ENCODE peak calls at places on chromosomes 11 and 22, in eight cellular contexts. One of them, this sample, is unnamed.

GRCh38 chr11:101974255-101974654 is 57.9 kb upstream of the ANGPTL5 start:
- DNase-seq in GM20000: no peak
- DNase-seq in GM10248: no peak
- DNase-seq in brain microvascular endothelial cell: no peak
- DNase-seq in lower leg skin: no peak
- DNase-seq in MCF 10A: no peak
- DNase-seq in HL-60: no peak
- DNase-seq in fibroblast of lung: peak; percentile 3
- DNase-seq in this sample: no peak

GRCh38 chr22:45997077-45997774 is 20.3 kb upstream of the WNT7B start:
- DNase-seq in GM20000: no peak
- DNase-seq in GM10248: no peak
- DNase-seq in brain microvascular endothelial cell: peak; percentile 93
- DNase-seq in lower leg skin: peak; percentile 96
- DNase-seq in MCF 10A: peak; percentile 51
- DNase-seq in HL-60: peak; percentile 72
- DNase-seq in fibroblast of lung: peak; percentile 97
- DNase-seq in this sample: peak; percentile 95

GRCh38 chr11:88569342-88569741 is 231.8 kb upstream of the CTSC start:
- DNase-seq in GM20000: no peak
- DNase-seq in GM10248: no peak
- DNase-seq in brain microvascular endothelial cell: no peak
- DNase-seq in lower leg skin: no peak
- DNase-seq in MCF 10A: no peak
- DNase-seq in HL-60: no peak
- DNase-seq in fibroblast of lung: no peak
- DNase-seq in this sample: no peak

GRCh38 chr11:12680246-12680939 is 6.2 kb downstream of the TEAD1 start:
- DNase-seq in GM20000: no peak
- DNase-seq in GM10248: no peak
- DNase-seq in brain microvascular endothelial cell: peak; percentile 94
- DNase-seq in lower leg skin: peak; percentile 96
- DNase-seq in MCF 10A: peak; percentile 93
- DNase-seq in HL-60: no peak
- DNase-seq in fibroblast of lung: peak; percentile 97
- DNase-seq in this sample: peak; percentile 89

GRCh38 chr11:15816996-15817395 is 539.4 kb downstream of the SOX6 start:
- DNase-seq in GM20000: no peak
- DNase-seq in GM10248: no peak
- DNase-seq in brain microvascular endothelial cell: peak; percentile 69
- DNase-seq in lower leg skin: no peak
- DNase-seq in MCF 10A: no peak
- DNase-seq in HL-60: no peak
- DNase-seq in fibroblast of lung: peak; percentile 70
- DNase-seq in this sample: no peak

GRCh38 chr22:22395230-22395629 is 113.3 kb downstream of the ZNF280B start:
- DNase-seq in GM20000: no peak
- DNase-seq in GM10248: peak; percentile 23
- DNase-seq in brain microvascular endothelial cell: no peak
- DNase-seq in lower leg skin: peak; percentile 53
- DNase-seq in MCF 10A: no peak
- DNase-seq in HL-60: peak; percentile 13
- DNase-seq in fibroblast of lung: no peak
- DNase-seq in this sample: peak; percentile 48

GRCh38 chr22:27212617-27213177 is 555.3 kb downstream of the MIAT start:
- DNase-seq in GM20000: no peak
- DNase-seq in GM10248: no peak
- DNase-seq in brain microvascular endothelial cell: peak; percentile 90
- DNase-seq in lower leg skin: peak; percentile 91
- DNase-seq in MCF 10A: peak; percentile 81
- DNase-seq in HL-60: no peak
- DNase-seq in fibroblast of lung: peak; percentile 99
- DNase-seq in this sample: no peak

GRCh38 chr11:73287400-73288101 is 15.4 kb downstream of the P2RY6 start:
- DNase-seq in GM20000: no peak
- DNase-seq in GM10248: no peak
- DNase-seq in brain microvascular endothelial cell: no peak
- DNase-seq in lower leg skin: no peak
- DNase-seq in MCF 10A: no peak
- DNase-seq in HL-60: no peak
- DNase-seq in fibroblast of lung: no peak
- DNase-seq in this sample: no peak

GRCh38 chr22:26587991-26588613 is 1.8 kb downstream of the TPST2 start:
- DNase-seq in GM20000: no peak
- DNase-seq in GM10248: no peak
- DNase-seq in brain microvascular endothelial cell: peak; percentile 23
- DNase-seq in lower leg skin: no peak
- DNase-seq in MCF 10A: no peak
- DNase-seq in HL-60: peak; percentile 43
- DNase-seq in fibroblast of lung: peak; percentile 41
- DNase-seq in this sample: no peak

GRCh38 chr22:43207849-43208702 is 21.1 kb upstream of the TTLL12 start:
- DNase-seq in GM20000: no peak
- DNase-seq in GM10248: no peak
- DNase-seq in brain microvascular endothelial cell: no peak
- DNase-seq in lower leg skin: no peak
- DNase-seq in MCF 10A: no peak
- DNase-seq in HL-60: no peak
- DNase-seq in fibroblast of lung: no peak
- DNase-seq in this sample: no peak

GRCh38 chr11:59206635-59207034 is 6.1 kb downstream of the MPEG1 start:
- DNase-seq in GM20000: no peak
- DNase-seq in GM10248: no peak
- DNase-seq in brain microvascular endothelial cell: peak; percentile 12
- DNase-seq in lower leg skin: no peak
- DNase-seq in MCF 10A: peak; percentile 60
- DNase-seq in HL-60: peak; percentile 56
- DNase-seq in fibroblast of lung: no peak
- DNase-seq in this sample: no peak

GRCh38 chr22:25972397-25972796 is 196.9 kb upstream of the SEZ6L start:
- DNase-seq in GM20000: no peak
- DNase-seq in GM10248: no peak
- DNase-seq in brain microvascular endothelial cell: no peak
- DNase-seq in lower leg skin: no peak
- DNase-seq in MCF 10A: no peak
- DNase-seq in HL-60: no peak
- DNase-seq in fibroblast of lung: no peak
- DNase-seq in this sample: no peak

GRCh38 chr11:72680624-72681158 is 6.5 kb upstream of the PDE2A start:
- DNase-seq in GM20000: no peak
- DNase-seq in GM10248: no peak
- DNase-seq in brain microvascular endothelial cell: no peak
- DNase-seq in lower leg skin: no peak
- DNase-seq in MCF 10A: no peak
- DNase-seq in HL-60: no peak
- DNase-seq in fibroblast of lung: no peak
- DNase-seq in this sample: no peak

GRCh38 chr11:110852925-110853324 is 140.7 kb upstream of the ARHGAP20 start:
- DNase-seq in GM20000: no peak
- DNase-seq in GM10248: no peak
- DNase-seq in brain microvascular endothelial cell: no peak
- DNase-seq in lower leg skin: no peak
- DNase-seq in MCF 10A: no peak
- DNase-seq in HL-60: no peak
- DNase-seq in fibroblast of lung: no peak
- DNase-seq in this sample: no peak

GRCh38 chr11:110857885-110858555 is 145.8 kb upstream of the ARHGAP20 start:
- DNase-seq in GM20000: no peak
- DNase-seq in GM10248: no peak
- DNase-seq in brain microvascular endothelial cell: peak; percentile 17
- DNase-seq in lower leg skin: no peak
- DNase-seq in MCF 10A: peak; percentile 45
- DNase-seq in HL-60: no peak
- DNase-seq in fibroblast of lung: peak; percentile 64
- DNase-seq in this sample: no peak

GRCh38 chr11:110856993-110857812 is 145.0 kb upstream of the ARHGAP20 start:
- DNase-seq in GM20000: no peak
- DNase-seq in GM10248: no peak
- DNase-seq in brain microvascular endothelial cell: no peak
- DNase-seq in lower leg skin: no peak
- DNase-seq in MCF 10A: no peak
- DNase-seq in HL-60: no peak
- DNase-seq in fibroblast of lung: peak; percentile 45
- DNase-seq in this sample: no peak

GRCh38 chr11:110856340-110856739 is 144.1 kb upstream of the ARHGAP20 start:
- DNase-seq in GM20000: no peak
- DNase-seq in GM10248: no peak
- DNase-seq in brain microvascular endothelial cell: no peak
- DNase-seq in lower leg skin: no peak
- DNase-seq in MCF 10A: no peak
- DNase-seq in HL-60: no peak
- DNase-seq in fibroblast of lung: no peak
- DNase-seq in this sample: no peak

DNA sequence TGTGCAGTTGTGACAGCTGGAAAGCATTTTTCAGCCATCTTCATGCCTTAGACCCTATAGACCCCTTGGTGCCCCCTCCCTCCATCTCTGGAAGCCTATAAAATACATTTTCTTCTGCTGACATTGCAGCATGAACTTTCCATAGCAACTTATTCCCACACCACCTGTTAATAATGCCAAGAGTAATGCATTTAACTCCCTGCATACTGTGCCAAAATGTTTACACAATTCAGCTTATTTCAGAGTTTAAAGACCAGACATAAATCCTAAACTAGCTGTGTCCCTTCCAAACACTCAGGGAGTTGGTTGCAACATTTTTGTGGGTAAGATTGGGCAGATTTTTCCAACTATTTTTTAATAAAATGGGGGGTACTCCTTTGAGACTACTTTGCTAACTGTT is 143.0 kb upstream of the ARHGAP20 start:
- DNase-seq in GM20000: no peak
- DNase-seq in GM10248: no peak
- DNase-seq in brain microvascular endothelial cell: no peak
- DNase-seq in lower leg skin: no peak
- DNase-seq in MCF 10A: no peak
- DNase-seq in HL-60: no peak
- DNase-seq in fibroblast of lung: no peak
- DNase-seq in this sample: no peak
- TF ChIP-seq CTCF in GM20000: no peak
- TF ChIP-seq CTCF in GM10248: no peak
- TF ChIP-seq CTCF in brain microvascular endothelial cell: no peak
- TF ChIP-seq CTCF in lower leg skin: no peak
- TF ChIP-seq CTCF in MCF 10A: no peak
- TF ChIP-seq CTCF in HL-60: no peak
- TF ChIP-seq CTCF in fibroblast of lung: no peak
- TF ChIP-seq CTCF in this sample: no peak

DNA sequence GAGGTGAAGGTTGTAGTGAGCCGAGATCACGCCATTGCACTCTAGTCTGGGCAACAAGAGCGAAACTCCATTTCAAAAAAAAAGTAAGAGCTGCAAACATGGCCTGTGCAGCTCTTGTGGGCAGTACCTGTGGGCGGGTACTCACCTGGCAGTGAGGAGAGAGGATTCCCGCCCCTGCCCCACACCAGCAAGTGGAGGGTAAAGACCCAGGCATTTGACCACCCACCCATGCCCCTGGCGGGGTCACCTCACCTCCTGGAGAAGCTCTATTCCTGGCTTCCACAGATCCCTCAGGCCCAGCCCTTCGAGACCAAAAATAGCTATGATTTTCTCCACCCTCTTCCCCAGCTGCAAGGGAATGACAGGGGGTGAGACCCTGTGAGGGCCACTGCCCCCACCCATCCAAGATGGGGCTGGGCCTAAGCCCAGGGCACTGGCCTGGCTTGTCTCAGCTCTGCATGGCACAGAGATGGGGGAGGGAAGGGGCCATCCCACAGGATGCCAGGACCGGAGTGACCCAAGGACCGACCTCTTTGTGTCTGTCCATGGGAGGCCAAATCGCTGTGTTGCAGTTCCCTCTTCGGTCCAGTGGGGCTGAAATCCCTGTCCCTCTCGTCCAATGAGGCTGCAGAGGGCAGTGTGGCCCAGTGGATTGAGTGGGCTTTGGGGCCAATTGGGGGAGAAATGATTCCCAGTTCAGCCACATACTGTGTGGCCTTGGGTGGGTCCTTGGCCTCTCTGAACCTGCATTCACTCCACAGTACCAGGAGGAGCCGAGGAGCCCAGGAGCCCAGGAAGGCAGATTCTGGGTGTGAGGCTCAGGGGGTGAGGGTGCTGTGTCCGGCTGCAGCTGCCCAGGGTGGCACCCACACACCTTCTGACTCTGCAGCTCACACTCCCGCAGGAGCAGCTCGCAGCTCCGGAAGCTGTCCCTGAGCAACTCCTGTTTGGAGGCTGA is 14.6 kb downstream of the SEC14L6 start:
- DNase-seq in GM20000: no peak
- DNase-seq in GM10248: no peak
- DNase-seq in brain microvascular endothelial cell: no peak
- DNase-seq in lower leg skin: no peak
- DNase-seq in MCF 10A: no peak
- DNase-seq in HL-60: no peak
- DNase-seq in fibroblast of lung: no peak
- DNase-seq in this sample: no peak
- TF ChIP-seq CTCF in GM20000: no peak
- TF ChIP-seq CTCF in GM10248: no peak
- TF ChIP-seq CTCF in brain microvascular endothelial cell: peak; percentile 8
- TF ChIP-seq CTCF in lower leg skin: no peak
- TF ChIP-seq CTCF in MCF 10A: no peak
- TF ChIP-seq CTCF in HL-60: no peak
- TF ChIP-seq CTCF in fibroblast of lung: no peak
- TF ChIP-seq CTCF in this sample: no peak

DNA sequence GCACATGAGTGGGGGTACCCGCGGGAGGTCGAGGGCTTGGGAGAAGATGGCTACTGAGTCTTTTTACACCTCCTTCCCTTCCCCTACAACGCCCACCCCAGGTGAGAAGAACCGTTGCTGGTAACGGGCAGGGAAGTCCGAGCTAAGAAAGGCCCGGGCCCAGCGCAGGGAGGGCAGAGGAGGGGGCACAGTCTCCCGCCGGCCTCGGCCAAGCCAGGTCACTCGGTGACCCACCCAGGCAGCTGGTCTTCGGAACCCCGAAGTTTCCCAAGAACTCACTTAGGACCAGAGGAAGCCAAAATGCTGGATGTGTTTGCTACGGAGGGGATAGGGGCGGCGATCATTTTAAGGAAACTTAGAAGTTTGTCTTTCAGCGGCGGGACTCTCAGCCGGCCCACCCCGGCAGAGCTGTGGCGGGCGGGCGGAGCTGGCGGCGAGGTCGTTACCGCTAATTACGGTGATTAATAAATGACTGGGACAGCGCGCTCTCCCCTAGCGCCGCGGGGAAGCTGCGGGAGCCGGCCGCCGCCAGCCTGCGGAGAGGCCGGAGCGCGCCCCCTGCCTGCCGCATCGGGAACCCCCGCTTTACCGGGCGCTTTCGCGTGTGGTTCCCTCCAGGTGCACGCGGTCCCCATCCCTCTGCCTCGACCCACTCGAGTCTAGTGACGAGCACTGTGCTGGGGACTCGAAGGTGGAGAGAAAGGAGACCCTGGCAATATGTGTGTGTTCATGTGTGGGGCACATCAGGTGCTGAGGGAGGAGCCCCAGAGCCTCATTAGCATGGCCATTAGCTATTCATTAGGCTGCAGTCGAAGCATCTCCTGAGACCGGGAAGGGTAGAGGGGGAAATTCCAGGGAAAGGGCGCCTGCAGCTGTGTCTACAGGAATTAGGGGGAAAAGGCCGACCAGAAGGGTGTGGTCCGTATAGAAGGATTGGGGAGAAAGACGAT is 945 bp downstream of the ROBO3 start:
- DNase-seq in GM20000: peak; percentile 84
- DNase-seq in GM10248: peak; percentile 78
- DNase-seq in brain microvascular endothelial cell: no peak
- DNase-seq in lower leg skin: peak; percentile 85
- DNase-seq in MCF 10A: peak; percentile 13
- DNase-seq in HL-60: peak; percentile 24
- DNase-seq in fibroblast of lung: peak; percentile 22
- DNase-seq in this sample: no peak
- TF ChIP-seq CTCF in GM20000: peak; percentile 50
- TF ChIP-seq CTCF in GM10248: peak; percentile 50
- TF ChIP-seq CTCF in brain microvascular endothelial cell: peak; percentile 72
- TF ChIP-seq CTCF in lower leg skin: no peak
- TF ChIP-seq CTCF in MCF 10A: peak; percentile 80
- TF ChIP-seq CTCF in HL-60: peak; percentile 40
- TF ChIP-seq CTCF in fibroblast of lung: peak; percentile 66
- TF ChIP-seq CTCF in this sample: peak; percentile 95

GRCh38 chr11:64849600-64850356 is 5.3 kb upstream of the CDC42BPG start:
- DNase-seq in GM20000: no peak
- DNase-seq in GM10248: no peak
- DNase-seq in brain microvascular endothelial cell: no peak
- DNase-seq in lower leg skin: no peak
- DNase-seq in MCF 10A: no peak
- DNase-seq in HL-60: no peak
- DNase-seq in fibroblast of lung: no peak
- DNase-seq in this sample: no peak
- TF ChIP-seq CTCF in GM20000: no peak
- TF ChIP-seq CTCF in GM10248: no peak
- TF ChIP-seq CTCF in brain microvascular endothelial cell: no peak
- TF ChIP-seq CTCF in lower leg skin: no peak
- TF ChIP-seq CTCF in MCF 10A: no peak
- TF ChIP-seq CTCF in HL-60: no peak
- TF ChIP-seq CTCF in fibroblast of lung: peak; percentile 12
- TF ChIP-seq CTCF in this sample: no peak

This sample was measured in osteocyte.